ENCODE peak calls at places on chromosome 19, in seven cellular contexts. One of them, this sample, is unnamed.

GRCh38 chr19:4327877-4328242 is 10.8 kb downstream of the STAP2 start:
- DNase-seq in aorta: no peak
- DNase-seq in activated CD4-positive, alpha-beta T cell treated with anti-CD3 and anti-CD28 coated beads for 4 hours: no peak
- DNase-seq in fibroblast of villous mesenchyme: no peak
- DNase-seq in lower leg skin: no peak
- DNase-seq in tibial artery: no peak
- DNase-seq in GM23248: no peak
- DNase-seq in this sample: no peak

GRCh38 chr19:932647-933552 is 7.1 kb downstream of the ARID3A start:
- DNase-seq in aorta: peak
- DNase-seq in activated CD4-positive, alpha-beta T cell treated with anti-CD3 and anti-CD28 coated beads for 4 hours: peak
- DNase-seq in fibroblast of villous mesenchyme: peak
- DNase-seq in lower leg skin: no peak
- DNase-seq in tibial artery: peak
- DNase-seq in GM23248: peak
- DNase-seq in this sample: peak

GRCh38 chr19:913080-913748 is at the start of gene R3HDM4:
- DNase-seq in aorta: peak
- DNase-seq in activated CD4-positive, alpha-beta T cell treated with anti-CD3 and anti-CD28 coated beads for 4 hours: peak
- DNase-seq in fibroblast of villous mesenchyme: peak
- DNase-seq in lower leg skin: peak
- DNase-seq in tibial artery: peak
- DNase-seq in GM23248: peak
- DNase-seq in this sample: peak

GRCh38 chr19:51119089-51119488 is 5.6 kb upstream of the SIGLEC9 start:
- DNase-seq in aorta: peak
- DNase-seq in activated CD4-positive, alpha-beta T cell treated with anti-CD3 and anti-CD28 coated beads for 4 hours: no peak
- DNase-seq in fibroblast of villous mesenchyme: no peak
- DNase-seq in lower leg skin: no peak
- DNase-seq in tibial artery: no peak
- DNase-seq in GM23248: peak
- DNase-seq in this sample: no peak

GRCh38 chr19:48595171-48595570 is 11.4 kb upstream of the SPACA4 start:
- DNase-seq in aorta: no peak
- DNase-seq in activated CD4-positive, alpha-beta T cell treated with anti-CD3 and anti-CD28 coated beads for 4 hours: no peak
- DNase-seq in fibroblast of villous mesenchyme: no peak
- DNase-seq in lower leg skin: no peak
- DNase-seq in tibial artery: no peak
- DNase-seq in GM23248: no peak
- DNase-seq in this sample: no peak

GRCh38 chr19:14542721-14543328 is 13.4 kb downstream of the TECR start:
- DNase-seq in aorta: no peak
- DNase-seq in activated CD4-positive, alpha-beta T cell treated with anti-CD3 and anti-CD28 coated beads for 4 hours: no peak
- DNase-seq in fibroblast of villous mesenchyme: peak
- DNase-seq in lower leg skin: no peak
- DNase-seq in tibial artery: no peak
- DNase-seq in GM23248: peak
- DNase-seq in this sample: peak

GRCh38 chr19:44608391-44608821 is 5.0 kb upstream of the IGSF23 start:
- DNase-seq in aorta: no peak
- DNase-seq in activated CD4-positive, alpha-beta T cell treated with anti-CD3 and anti-CD28 coated beads for 4 hours: no peak
- DNase-seq in fibroblast of villous mesenchyme: peak
- DNase-seq in lower leg skin: no peak
- DNase-seq in tibial artery: no peak
- DNase-seq in GM23248: peak
- DNase-seq in this sample: peak

GRCh38 chr19:3882041-3882384 is 1.5 kb downstream of the ATCAY start:
- DNase-seq in aorta: no peak
- DNase-seq in activated CD4-positive, alpha-beta T cell treated with anti-CD3 and anti-CD28 coated beads for 4 hours: no peak
- DNase-seq in fibroblast of villous mesenchyme: no peak
- DNase-seq in lower leg skin: no peak
- DNase-seq in tibial artery: no peak
- DNase-seq in GM23248: no peak
- DNase-seq in this sample: no peak

GRCh38 chr19:29831041-29831548 is 19.3 kb downstream of the CCNE1 start:
- DNase-seq in aorta: no peak
- DNase-seq in activated CD4-positive, alpha-beta T cell treated with anti-CD3 and anti-CD28 coated beads for 4 hours: peak
- DNase-seq in fibroblast of villous mesenchyme: no peak
- DNase-seq in lower leg skin: no peak
- DNase-seq in tibial artery: no peak
- DNase-seq in GM23248: peak
- DNase-seq in this sample: no peak

GRCh38 chr19:33514885-33515485 is 6.6 kb downstream of the PEPD start:
- DNase-seq in aorta: no peak
- DNase-seq in activated CD4-positive, alpha-beta T cell treated with anti-CD3 and anti-CD28 coated beads for 4 hours: no peak
- DNase-seq in fibroblast of villous mesenchyme: peak
- DNase-seq in lower leg skin: peak
- DNase-seq in tibial artery: peak
- DNase-seq in GM23248: peak
- DNase-seq in this sample: no peak

GRCh38 chr19:39196860-39197562 is at the start of gene NCCRP1:
- DNase-seq in aorta: no peak
- DNase-seq in activated CD4-positive, alpha-beta T cell treated with anti-CD3 and anti-CD28 coated beads for 4 hours: no peak
- DNase-seq in fibroblast of villous mesenchyme: no peak
- DNase-seq in lower leg skin: no peak
- DNase-seq in tibial artery: no peak
- DNase-seq in GM23248: no peak
- DNase-seq in this sample: no peak

GRCh38 chr19:46030861-46031550 is 8.2 kb upstream of the PGLYRP1 start:
- DNase-seq in aorta: no peak
- DNase-seq in activated CD4-positive, alpha-beta T cell treated with anti-CD3 and anti-CD28 coated beads for 4 hours: no peak
- DNase-seq in fibroblast of villous mesenchyme: peak
- DNase-seq in lower leg skin: no peak
- DNase-seq in tibial artery: no peak
- DNase-seq in GM23248: no peak
- DNase-seq in this sample: no peak

GRCh38 chr19:51439021-51439465 is 19.2 kb downstream of the SIGLEC8 start:
- DNase-seq in aorta: no peak
- DNase-seq in activated CD4-positive, alpha-beta T cell treated with anti-CD3 and anti-CD28 coated beads for 4 hours: peak
- DNase-seq in fibroblast of villous mesenchyme: peak
- DNase-seq in lower leg skin: no peak
- DNase-seq in tibial artery: no peak
- DNase-seq in GM23248: peak
- DNase-seq in this sample: peak

GRCh38 chr19:1131718-1132552 is 28.1 kb downstream of the GPX4 start:
- DNase-seq in aorta: peak
- DNase-seq in activated CD4-positive, alpha-beta T cell treated with anti-CD3 and anti-CD28 coated beads for 4 hours: peak
- DNase-seq in fibroblast of villous mesenchyme: peak
- DNase-seq in lower leg skin: peak
- DNase-seq in tibial artery: peak
- DNase-seq in GM23248: peak
- DNase-seq in this sample: peak

GRCh38 chr19:42150353-42150752 is 18.1 kb upstream of the POU2F2 start:
- DNase-seq in aorta: no peak
- DNase-seq in activated CD4-positive, alpha-beta T cell treated with anti-CD3 and anti-CD28 coated beads for 4 hours: no peak
- DNase-seq in fibroblast of villous mesenchyme: no peak
- DNase-seq in lower leg skin: no peak
- DNase-seq in tibial artery: no peak
- DNase-seq in GM23248: no peak
- DNase-seq in this sample: no peak

GRCh38 chr19:36267061-36267845 is 52.3 kb downstream of the ZNF146 start:
- DNase-seq in aorta: no peak
- DNase-seq in activated CD4-positive, alpha-beta T cell treated with anti-CD3 and anti-CD28 coated beads for 4 hours: no peak
- DNase-seq in fibroblast of villous mesenchyme: no peak
- DNase-seq in lower leg skin: no peak
- DNase-seq in tibial artery: no peak
- DNase-seq in GM23248: no peak
- DNase-seq in this sample: no peak

GRCh38 chr19:18895038-18895827 is 725 bp downstream of the CERS1 start:
- DNase-seq in aorta: no peak
- DNase-seq in activated CD4-positive, alpha-beta T cell treated with anti-CD3 and anti-CD28 coated beads for 4 hours: no peak
- DNase-seq in fibroblast of villous mesenchyme: peak
- DNase-seq in lower leg skin: no peak
- DNase-seq in tibial artery: peak
- DNase-seq in GM23248: peak
- DNase-seq in this sample: peak

GRCh38 chr19:54162241-54162805 is 2.8 kb upstream of the LENG1 start:
- DNase-seq in aorta: peak
- DNase-seq in activated CD4-positive, alpha-beta T cell treated with anti-CD3 and anti-CD28 coated beads for 4 hours: peak
- DNase-seq in fibroblast of villous mesenchyme: peak
- DNase-seq in lower leg skin: peak
- DNase-seq in tibial artery: peak
- DNase-seq in GM23248: peak
- DNase-seq in this sample: peak

GRCh38 chr19:29630661-29631060 is 24.6 kb downstream of the POP4 start:
- DNase-seq in aorta: no peak
- DNase-seq in activated CD4-positive, alpha-beta T cell treated with anti-CD3 and anti-CD28 coated beads for 4 hours: no peak
- DNase-seq in fibroblast of villous mesenchyme: no peak
- DNase-seq in lower leg skin: no peak
- DNase-seq in tibial artery: no peak
- DNase-seq in GM23248: peak
- DNase-seq in this sample: no peak

GRCh38 chr19:29724102-29724641 is 9.1 kb upstream of the C19orf12 start:
- DNase-seq in aorta: no peak
- DNase-seq in activated CD4-positive, alpha-beta T cell treated with anti-CD3 and anti-CD28 coated beads for 4 hours: no peak
- DNase-seq in fibroblast of villous mesenchyme: peak
- DNase-seq in lower leg skin: no peak
- DNase-seq in tibial artery: no peak
- DNase-seq in GM23248: peak
- DNase-seq in this sample: peak

GRCh38 chr19:42281175-42282035 is 12.4 kb downstream of the CIC start:
- DNase-seq in aorta: peak
- DNase-seq in activated CD4-positive, alpha-beta T cell treated with anti-CD3 and anti-CD28 coated beads for 4 hours: no peak
- DNase-seq in fibroblast of villous mesenchyme: peak
- DNase-seq in lower leg skin: peak
- DNase-seq in tibial artery: peak
- DNase-seq in GM23248: peak
- DNase-seq in this sample: peak

GRCh38 chr19:18254546-18255500 is 19.4 kb downstream of the IQCN start:
- DNase-seq in aorta: no peak
- DNase-seq in activated CD4-positive, alpha-beta T cell treated with anti-CD3 and anti-CD28 coated beads for 4 hours: no peak
- DNase-seq in fibroblast of villous mesenchyme: no peak
- DNase-seq in lower leg skin: no peak
- DNase-seq in tibial artery: no peak
- DNase-seq in GM23248: peak
- DNase-seq in this sample: no peak

GRCh38 chr19:7482584-7483439 is 6.0 kb downstream of the PEX11G start:
- DNase-seq in aorta: peak
- DNase-seq in activated CD4-positive, alpha-beta T cell treated with anti-CD3 and anti-CD28 coated beads for 4 hours: no peak
- DNase-seq in fibroblast of villous mesenchyme: peak
- DNase-seq in lower leg skin: no peak
- DNase-seq in tibial artery: peak
- DNase-seq in GM23248: peak
- DNase-seq in this sample: peak

GRCh38 chr19:41799444-41800000 is 3.1 kb downstream of the CEACAM3 start:
- DNase-seq in aorta: no peak
- DNase-seq in activated CD4-positive, alpha-beta T cell treated with anti-CD3 and anti-CD28 coated beads for 4 hours: no peak
- DNase-seq in fibroblast of villous mesenchyme: no peak
- DNase-seq in lower leg skin: no peak
- DNase-seq in tibial artery: no peak
- DNase-seq in GM23248: no peak
- DNase-seq in this sample: no peak

GRCh38 chr19:11766597-11767591 is at the start of gene ZNF441:
- DNase-seq in aorta: peak
- DNase-seq in activated CD4-positive, alpha-beta T cell treated with anti-CD3 and anti-CD28 coated beads for 4 hours: peak
- DNase-seq in fibroblast of villous mesenchyme: peak
- DNase-seq in lower leg skin: peak
- DNase-seq in tibial artery: peak
- DNase-seq in GM23248: peak
- DNase-seq in this sample: peak

GRCh38 chr19:8459520-8460260 is 14.9 kb downstream of the HNRNPM start:
- DNase-seq in aorta: no peak
- DNase-seq in activated CD4-positive, alpha-beta T cell treated with anti-CD3 and anti-CD28 coated beads for 4 hours: no peak
- DNase-seq in fibroblast of villous mesenchyme: peak
- DNase-seq in lower leg skin: no peak
- DNase-seq in tibial artery: no peak
- DNase-seq in GM23248: peak
- DNase-seq in this sample: peak

GRCh38 chr19:1691589-1692290 is 39.3 kb upstream of the TCF3 start:
- DNase-seq in aorta: no peak
- DNase-seq in activated CD4-positive, alpha-beta T cell treated with anti-CD3 and anti-CD28 coated beads for 4 hours: no peak
- DNase-seq in fibroblast of villous mesenchyme: no peak
- DNase-seq in lower leg skin: no peak
- DNase-seq in tibial artery: no peak
- DNase-seq in GM23248: no peak
- DNase-seq in this sample: no peak

GRCh38 chr19:41932259-41933130 is 4.2 kb upstream of the ERFL start:
- DNase-seq in aorta: no peak
- DNase-seq in activated CD4-positive, alpha-beta T cell treated with anti-CD3 and anti-CD28 coated beads for 4 hours: no peak
- DNase-seq in fibroblast of villous mesenchyme: no peak
- DNase-seq in lower leg skin: no peak
- DNase-seq in tibial artery: no peak
- DNase-seq in GM23248: no peak
- DNase-seq in this sample: no peak

GRCh38 chr19:50823389-50824042 is at the start of gene KLK1:
- DNase-seq in aorta: no peak
- DNase-seq in activated CD4-positive, alpha-beta T cell treated with anti-CD3 and anti-CD28 coated beads for 4 hours: no peak
- DNase-seq in fibroblast of villous mesenchyme: no peak
- DNase-seq in lower leg skin: no peak
- DNase-seq in tibial artery: no peak
- DNase-seq in GM23248: no peak
- DNase-seq in this sample: no peak

GRCh38 chr19:49988433-49988832 is 27.5 kb upstream of the SIGLEC11 start:
- DNase-seq in aorta: no peak
- DNase-seq in activated CD4-positive, alpha-beta T cell treated with anti-CD3 and anti-CD28 coated beads for 4 hours: no peak
- DNase-seq in fibroblast of villous mesenchyme: no peak
- DNase-seq in lower leg skin: no peak
- DNase-seq in tibial artery: no peak
- DNase-seq in GM23248: peak
- DNase-seq in this sample: no peak

GRCh38 chr19:6417713-6418561 is 6.7 kb downstream of the KHSRP start:
- DNase-seq in aorta: no peak
- DNase-seq in activated CD4-positive, alpha-beta T cell treated with anti-CD3 and anti-CD28 coated beads for 4 hours: no peak
- DNase-seq in fibroblast of villous mesenchyme: peak
- DNase-seq in lower leg skin: no peak
- DNase-seq in tibial artery: no peak
- DNase-seq in GM23248: peak
- DNase-seq in this sample: peak

GRCh38 chr19:52492201-52492960 is 35.1 kb upstream of the ZNF808 start:
- DNase-seq in aorta: peak
- DNase-seq in activated CD4-positive, alpha-beta T cell treated with anti-CD3 and anti-CD28 coated beads for 4 hours: no peak
- DNase-seq in fibroblast of villous mesenchyme: no peak
- DNase-seq in lower leg skin: no peak
- DNase-seq in tibial artery: no peak
- DNase-seq in GM23248: peak
- DNase-seq in this sample: no peak

GRCh38 chr19:40614595-40615411 is 13.6 kb downstream of the LTBP4 start:
- DNase-seq in aorta: peak
- DNase-seq in activated CD4-positive, alpha-beta T cell treated with anti-CD3 and anti-CD28 coated beads for 4 hours: peak
- DNase-seq in fibroblast of villous mesenchyme: peak
- DNase-seq in lower leg skin: peak
- DNase-seq in tibial artery: peak
- DNase-seq in GM23248: peak
- DNase-seq in this sample: peak

GRCh38 chr19:54462713-54463530 is 656 bp downstream of the LENG9 start:
- DNase-seq in aorta: peak
- DNase-seq in activated CD4-positive, alpha-beta T cell treated with anti-CD3 and anti-CD28 coated beads for 4 hours: peak
- DNase-seq in fibroblast of villous mesenchyme: peak
- DNase-seq in lower leg skin: peak
- DNase-seq in tibial artery: peak
- DNase-seq in GM23248: peak
- DNase-seq in this sample: peak

GRCh38 chr19:12757544-12758274 is 6.1 kb downstream of the BEST2 start:
- DNase-seq in aorta: peak
- DNase-seq in activated CD4-positive, alpha-beta T cell treated with anti-CD3 and anti-CD28 coated beads for 4 hours: peak
- DNase-seq in fibroblast of villous mesenchyme: peak
- DNase-seq in lower leg skin: no peak
- DNase-seq in tibial artery: peak
- DNase-seq in GM23248: peak
- DNase-seq in this sample: peak

GRCh38 chr19:49716154-49716553 is 25.2 kb downstream of the CPT1C start:
- DNase-seq in aorta: no peak
- DNase-seq in activated CD4-positive, alpha-beta T cell treated with anti-CD3 and anti-CD28 coated beads for 4 hours: no peak
- DNase-seq in fibroblast of villous mesenchyme: peak
- DNase-seq in lower leg skin: no peak
- DNase-seq in tibial artery: no peak
- DNase-seq in GM23248: no peak
- DNase-seq in this sample: no peak

GRCh38 chr19:57075801-57076492 is 43.8 kb upstream of the USP29 start:
- DNase-seq in aorta: no peak
- DNase-seq in activated CD4-positive, alpha-beta T cell treated with anti-CD3 and anti-CD28 coated beads for 4 hours: no peak
- DNase-seq in fibroblast of villous mesenchyme: no peak
- DNase-seq in lower leg skin: no peak
- DNase-seq in tibial artery: no peak
- DNase-seq in GM23248: no peak
- DNase-seq in this sample: no peak